ENCODE peak calls at places on chromosome 1, in six cellular contexts. B, W, J, R, E and P are unnamed samples.

GRCh38 chr1:206010101-206010500 is 6.9 kb upstream of the RAB7B start:
- DNase-seq in B (no peak), W (no peak), J (no peak), R (no peak), E (no peak), P (no peak)

GRCh38 chr1:32480761-32481160 is 15.9 kb downstream of the ZBTB8B start:
- DNase-seq in B (no peak), W (no peak), J (no peak), R (no peak), E (no peak), P (no peak)

GRCh38 chr1:203511513-203511912 is 17.6 kb downstream of the OPTC start:
- DNase-seq in B (no peak), W (peak; percentile 50), J (no peak), R (no peak), E (no peak), P (no peak)

GRCh38 chr1:192402571-192402970 is 85.8 kb downstream of the RGS21 start:
- DNase-seq in B (no peak), W (no peak), J (no peak), R (no peak), E (no peak), P (no peak)

GRCh38 chr1:33296082-33296458 is 24.8 kb downstream of the A3GALT2 start:
- DNase-seq in B (no peak), W (no peak), J (no peak), R (no peak), E (peak; percentile 86), P (no peak)

GRCh38 chr1:184387871-184388670 is 1.2 kb downstream of the C1orf21 start:
- DNase-seq in B (peak; percentile 50), W (peak; percentile 43), J (peak; percentile 44), R (no peak), E (peak; percentile 72), P (no peak)

GRCh38 chr1:22689505-22689904 is 21.1 kb upstream of the EPHB2 start:
- DNase-seq in B (no peak), W (no peak), J (no peak), R (no peak), E (no peak), P (no peak)

GRCh38 chr1:87231703-87232363 is 96.8 kb upstream of the LMO4 start:
- DNase-seq in B (no peak), W (no peak), J (no peak), R (no peak), E (no peak), P (no peak)

GRCh38 chr1:3530931-3531818 is 76.7 kb downstream of the ARHGEF16 start:
- DNase-seq in B (peak; percentile 35), W (peak; percentile 77), J (peak; percentile 76), R (peak; percentile 84), E (peak; percentile 92), P (peak; percentile 74)

DNA sequence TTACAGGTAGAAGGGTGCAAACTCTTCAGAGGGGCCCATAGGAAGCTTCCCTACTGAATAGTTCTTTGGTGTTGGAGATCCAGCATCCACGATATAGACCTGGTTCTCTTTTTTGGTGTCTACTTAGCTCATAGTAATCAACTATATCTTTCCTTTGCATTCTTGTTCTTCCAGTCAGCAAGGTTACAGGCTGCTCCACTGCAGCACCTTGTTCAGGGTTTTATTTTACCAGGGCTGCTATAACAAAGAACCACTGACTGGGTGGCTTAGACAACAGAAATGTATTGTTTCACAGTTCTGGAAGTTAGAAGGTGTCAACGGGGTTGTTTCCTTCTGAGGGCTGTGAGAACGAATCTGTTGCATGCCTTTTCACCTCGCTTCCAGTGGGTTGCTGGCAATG is 136.3 kb downstream of the CLEC20A start:
- DNase-seq in B (no peak), W (no peak), J (no peak), R (no peak), E (no peak), P (no peak)
- TF ChIP-seq CTCF in B (no peak), W (no peak), J (no peak), R (no peak), E (no peak), P (no peak)

GRCh38 chr1:24639881-24640280 is 3.2 kb upstream of the SRRM1 start:
- DNase-seq in B (no peak), W (no peak), J (no peak), R (no peak), E (no peak), P (no peak)

GRCh38 chr1:24636661-24637357 is 6.3 kb upstream of the SRRM1 start:
- DNase-seq in B (no peak), W (no peak), J (no peak), R (no peak), E (no peak), P (no peak)

GRCh38 chr1:24639094-24639493 is 4.0 kb upstream of the SRRM1 start:
- DNase-seq in B (no peak), W (no peak), J (no peak), R (no peak), E (no peak), P (no peak)

GRCh38 chr1:24632776-24633175 is 10.3 kb upstream of the SRRM1 start:
- DNase-seq in B (no peak), W (no peak), J (no peak), R (no peak), E (no peak), P (no peak)

GRCh38 chr1:24635195-24635843 is 7.8 kb upstream of the SRRM1 start:
- DNase-seq in B (no peak), W (no peak), J (no peak), R (no peak), E (no peak), P (no peak)
- TF ChIP-seq CTCF in B (peak; percentile 60), W (peak; percentile 72), J (peak; percentile 31), R (peak; percentile 76), E (peak; percentile 55), P (no peak)

DNA sequence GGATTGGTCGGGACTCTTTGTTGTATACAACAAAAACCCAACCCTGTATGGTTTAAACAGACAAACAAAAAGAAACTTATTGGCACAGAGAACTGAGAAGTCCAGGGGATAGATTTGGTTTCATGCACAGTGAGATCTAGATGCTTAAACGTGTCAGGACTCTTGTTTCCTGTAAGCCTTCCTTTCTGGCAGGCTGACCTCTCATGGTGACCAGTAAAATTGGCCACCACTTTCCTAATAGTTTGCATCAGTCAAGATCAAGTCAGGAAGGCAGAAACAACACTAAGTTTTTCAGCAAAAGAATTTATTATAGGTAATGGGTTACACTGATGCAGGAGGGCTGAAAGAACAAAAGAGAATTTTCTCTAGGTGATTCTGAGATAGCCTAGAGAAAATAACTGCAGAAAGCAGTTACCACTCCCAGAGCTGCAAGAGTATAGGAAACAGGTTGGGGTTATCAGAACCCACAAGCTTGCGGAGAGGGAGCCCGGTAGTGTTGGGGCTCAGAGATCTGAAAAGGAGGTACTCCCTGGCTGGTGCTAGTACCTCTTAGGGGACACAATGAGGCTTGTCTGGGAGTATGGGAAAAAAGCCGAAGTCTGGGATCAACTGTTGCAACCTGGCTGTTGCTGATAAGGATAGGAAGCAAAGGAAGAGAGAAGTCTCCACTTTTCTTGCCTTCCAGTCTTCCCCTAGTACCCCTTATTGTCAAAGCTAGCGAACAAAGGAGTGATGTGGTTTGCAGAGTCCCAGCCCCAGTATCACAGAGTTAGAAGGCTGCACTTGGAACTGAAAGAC is 21.4 kb downstream of the CITED4 start:
- DNase-seq in B (no peak), W (no peak), J (no peak), R (no peak), E (no peak), P (no peak)
- TF ChIP-seq CTCF in B (no peak), W (peak; percentile 9), J (no peak), R (no peak), E (no peak), P (no peak)

DNA sequence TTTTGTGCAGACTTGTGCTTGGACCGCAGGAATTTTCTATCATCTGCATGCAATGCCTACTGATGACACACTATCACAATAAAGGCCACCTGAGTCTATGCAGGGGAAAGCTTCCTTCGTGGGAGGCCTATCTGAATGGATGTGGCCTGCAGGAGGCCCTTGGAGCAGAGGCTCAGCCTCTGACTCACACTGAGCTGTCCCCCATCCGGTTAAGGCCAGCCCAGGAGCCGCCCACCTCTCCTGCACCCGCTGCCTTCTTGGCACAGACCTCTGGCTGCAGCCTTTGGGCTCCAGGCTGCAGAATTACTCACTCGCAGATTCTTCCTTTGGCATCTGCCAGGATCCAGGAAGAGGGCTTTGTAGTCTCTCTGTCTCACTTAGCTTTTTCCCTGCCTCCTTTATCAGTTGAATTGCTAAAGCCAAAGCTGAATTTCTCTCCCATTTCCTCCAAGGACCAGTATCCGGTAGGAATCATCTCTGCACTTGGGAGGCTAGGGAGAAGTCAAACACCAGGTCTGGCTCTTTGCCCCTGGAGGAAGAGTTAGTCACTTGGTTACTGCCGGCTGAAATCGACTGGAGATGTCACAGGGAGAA is 65.1 kb upstream of the JUN start:
- DNase-seq in B (peak; percentile 22), W (peak; percentile 52), J (peak; percentile 71), R (no peak), E (peak; percentile 89), P (no peak)
- TF ChIP-seq CTCF in B (no peak), W (no peak), J (no peak), R (no peak), E (no peak), P (no peak)

GRCh38 chr1:39372105-39372504 is 119.3 kb upstream of the BMP8A start:
- DNase-seq in B (no peak), W (no peak), J (no peak), R (no peak), E (no peak), P (no peak)

GRCh38 chr1:39370602-39371001 is 120.8 kb upstream of the BMP8A start:
- DNase-seq in B (no peak), W (no peak), J (peak; percentile 32), R (no peak), E (no peak), P (no peak)

GRCh38 chr1:39368045-39368444 is 123.4 kb upstream of the BMP8A start:
- DNase-seq in B (no peak), W (no peak), J (no peak), R (no peak), E (no peak), P (no peak)

DNA sequence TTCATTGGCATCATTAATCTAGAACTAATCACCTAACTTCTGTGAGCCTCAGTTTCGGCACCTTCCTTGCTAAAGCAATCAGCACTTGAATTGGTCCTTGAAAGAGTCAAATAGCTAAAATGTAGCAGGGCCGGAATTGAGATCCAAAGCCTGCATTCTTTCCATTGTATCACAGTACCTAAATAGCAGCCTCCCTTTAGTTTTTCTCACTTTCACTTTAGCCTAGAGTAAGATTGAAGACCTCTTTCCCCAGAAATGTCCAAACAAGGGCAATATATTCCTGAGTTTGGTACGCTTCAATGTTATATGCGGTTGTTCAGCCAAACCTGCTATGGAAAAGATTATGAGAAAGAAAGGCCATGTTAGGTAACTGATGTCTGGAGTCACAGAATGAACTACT is 121.9 kb upstream of the BMP8A start:
- DNase-seq in B (no peak), W (no peak), J (no peak), R (no peak), E (no peak), P (no peak)
- TF ChIP-seq CTCF in B (no peak), W (no peak), J (no peak), R (no peak), E (no peak), P (no peak)

GRCh38 chr1:78325293-78325692 is 165.5 kb upstream of the PTGFR start:
- DNase-seq in B (no peak), W (no peak), J (no peak), R (no peak), E (no peak), P (no peak)
- TF ChIP-seq CTCF in B (no peak), W (no peak), J (no peak), R (no peak), E (no peak), P (no peak)